ENCODE peak calls at places on chromosomes 6 and 20, in eight cellular contexts. G is GM23338, R is HepG2, O is SK-N-SH, I is H1, E is K562, C is HCT116, W is GM12878. A is an unnamed sample.

GRCh38 chr20:4108495-4109306 is 93.3 kb upstream of the RNF24 start:
- DNase-seq in G (peak), R (peak), O (peak), I (peak), E (peak), C (peak), W (peak), A (peak)

GRCh38 chr20:59123011-59123676 is 40.5 kb upstream of the ZNF831 start:
- DNase-seq in G (no peak), R (no peak), O (no peak), I (no peak), E (no peak), C (no peak), W (no peak), A (no peak)

GRCh38 chr20:37524859-37525708 is 2.6 kb downstream of the BLCAP start:
- DNase-seq in G (no peak), R (no peak), O (no peak), I (no peak), E (no peak), C (no peak), W (no peak), A (no peak)

GRCh38 chr6:160831751-160832150 is 129.7 kb downstream of the PLG start:
- DNase-seq in G (peak), R (peak), O (no peak), I (no peak), E (no peak), C (no peak), W (no peak), A (no peak)

GRCh38 chr6:81166770-81167169 is 585.7 kb downstream of the TENT5A start:
- DNase-seq in G (no peak), R (no peak), O (no peak), I (no peak), E (no peak), C (no peak), W (no peak), A (no peak)

GRCh38 chr6:168249746-168250145 is 69.8 kb downstream of the DACT2 start:
- DNase-seq in G (no peak), R (no peak), O (no peak), I (no peak), E (no peak), C (no peak), W (no peak), A (no peak)

GRCh38 chr6:1328129-1328528 is 16.2 kb downstream of the FOXQ1 start:
- DNase-seq in G (no peak), R (no peak), O (no peak), I (no peak), E (no peak), C (no peak), W (no peak), A (no peak)

GRCh38 chr20:24672886-24673677 is 203.7 kb downstream of the SYNDIG1 start:
- DNase-seq in G (no peak), R (no peak), O (no peak), I (no peak), E (no peak), C (no peak), W (no peak), A (no peak)

GRCh38 chr20:1178103-1178502 is 6.7 kb downstream of the TMEM74B start:
- DNase-seq in G (no peak), R (no peak), O (no peak), I (no peak), E (no peak), C (no peak), W (no peak), A (no peak)
- TF ChIP-seq POLR2AphosphoS5 in G (no peak), R (no peak), O (no peak), I (no peak), E (no peak), C (no peak), W (no peak), A (no peak)

DNA sequence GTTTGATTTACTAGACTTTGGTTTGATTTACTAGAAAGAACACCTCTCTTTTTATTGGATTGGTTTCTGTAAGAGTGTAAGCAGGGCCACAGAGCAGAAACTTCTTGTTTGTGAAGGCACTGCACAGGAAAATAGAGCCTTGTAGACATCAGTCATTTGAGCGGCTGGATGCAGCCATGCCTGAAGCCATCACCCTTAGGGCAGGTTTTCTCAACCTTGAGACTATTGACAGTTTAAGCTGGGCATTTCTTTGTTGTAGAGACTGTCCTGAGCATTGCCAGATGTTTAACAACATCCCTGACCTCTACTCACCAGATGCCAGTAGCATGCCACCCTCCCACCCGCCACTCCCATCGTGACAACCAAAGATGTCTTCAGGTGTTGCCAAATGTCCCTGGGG is 130.2 kb upstream of the SULF2 start:
- DNase-seq in G (no peak), R (no peak), O (no peak), I (no peak), E (no peak), C (no peak), W (no peak), A (no peak)
- H3K4me2 ChIP-seq in G (no peak), R (no peak), O (no peak), I (no peak), E (no peak), C (no peak), W (no peak), A (no peak)

DNA sequence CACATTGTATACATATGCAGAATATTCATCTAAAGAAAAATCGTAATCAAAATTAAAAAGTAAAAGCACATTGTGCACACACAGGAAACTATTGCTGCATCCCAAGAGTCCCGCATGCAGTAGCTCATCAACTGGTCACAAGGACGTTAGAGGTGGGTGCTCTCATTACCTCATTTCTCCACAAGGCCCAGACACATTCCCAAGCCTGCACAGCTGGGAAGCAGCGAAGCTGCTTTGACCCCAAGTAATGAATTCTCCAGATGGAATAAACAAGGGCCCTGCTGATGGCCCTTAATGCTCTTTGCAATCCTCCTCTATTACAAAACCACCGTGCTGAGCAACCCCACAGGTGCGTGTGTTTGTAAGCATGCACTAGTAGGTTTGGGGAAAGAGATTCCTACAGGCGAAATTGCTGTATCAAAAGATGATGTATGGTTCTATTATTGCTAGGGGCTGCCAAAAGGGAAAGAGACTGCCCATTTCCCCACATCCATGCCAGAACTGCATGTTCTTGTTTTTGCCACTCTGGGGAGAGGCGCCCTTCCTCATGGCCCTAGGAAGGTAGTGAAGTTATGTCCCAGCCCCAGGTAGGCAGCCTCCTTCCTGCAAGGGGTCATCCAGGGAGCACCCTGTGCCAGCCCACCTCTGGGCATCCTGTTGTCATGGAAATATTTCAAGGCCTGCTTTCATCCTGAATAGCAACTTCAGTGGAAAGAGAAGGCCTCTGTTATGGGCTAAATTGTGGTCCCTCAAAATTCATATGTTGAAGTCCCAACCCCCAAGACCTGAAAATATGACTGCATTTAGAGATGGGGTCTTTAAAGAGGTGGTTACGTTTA is 34.7 kb upstream of the PTGIS start:
- DNase-seq in G (no peak), R (no peak), O (no peak), I (no peak), E (no peak), C (no peak), W (no peak), A (no peak)
- TF ChIP-seq POLR2AphosphoS5 in G (no peak), R (no peak), O (no peak), I (no peak), E (no peak), C (no peak), W (no peak), A (no peak)

GRCh38 chr20:1871807-1872455 is 23.3 kb upstream of the SIRPA start:
- DNase-seq in G (no peak), R (no peak), O (no peak), I (no peak), E (no peak), C (no peak), W (peak), A (no peak)
- H3K4me2 ChIP-seq in G (no peak), R (no peak), O (no peak), I (no peak), E (no peak), C (no peak), W (peak), A (no peak)